ENCODE peak calls at places on chromosomes 2 and 18, in eight cellular contexts. One of them, this sample, is unnamed. For H3K36me3, the result is how much of the 10 kb centered on the place peaks cover.

GRCh38 chr2:9982248-9982647 is 30.8 kb downstream of the GRHL1 start:
- DNase-seq in uterus: peak
- DNase-seq in psoas muscle: no peak
- DNase-seq in thoracic aorta: no peak
- DNase-seq in fibroblast of lung: peak
- DNase-seq in heart right ventricle: no peak
- DNase-seq in Panc1: no peak
- DNase-seq in pancreas: no peak
- DNase-seq in this sample: no peak

GRCh38 chr2:105937498-105937897 is 192.8 kb downstream of the NCK2 start:
- DNase-seq in Panc1: no peak
- DNase-seq in psoas muscle: no peak
- DNase-seq in thoracic aorta: no peak
- DNase-seq in pancreas: peak
- DNase-seq in heart right ventricle: no peak
- DNase-seq in uterus: no peak
- DNase-seq in fibroblast of lung: no peak
- DNase-seq in this sample: no peak

GRCh38 chr2:170086117-170086688 is 91.7 kb upstream of the MYO3B start:
- DNase-seq in uterus: no peak
- DNase-seq in fibroblast of lung: no peak
- DNase-seq in pancreas: no peak
- DNase-seq in psoas muscle: no peak
- DNase-seq in thoracic aorta: no peak
- DNase-seq in Panc1: no peak
- DNase-seq in heart right ventricle: no peak
- DNase-seq in this sample: no peak

GRCh38 chr2:205903549-205904129 is 182.3 kb downstream of the INO80D start:
- DNase-seq in heart right ventricle: no peak
- DNase-seq in pancreas: peak
- DNase-seq in thoracic aorta: no peak
- DNase-seq in uterus: no peak
- DNase-seq in Panc1: no peak
- DNase-seq in fibroblast of lung: no peak
- DNase-seq in psoas muscle: no peak
- DNase-seq in this sample: no peak

GRCh38 chr2:99597616-99598015 is 107.8 kb upstream of the REV1 start:
- DNase-seq in thoracic aorta: no peak
- DNase-seq in fibroblast of lung: peak
- DNase-seq in pancreas: no peak
- DNase-seq in psoas muscle: no peak
- DNase-seq in heart right ventricle: no peak
- DNase-seq in Panc1: no peak
- DNase-seq in uterus: no peak
- DNase-seq in this sample: no peak

GRCh38 chr18:2847341-2848144 is 737 bp downstream of the EMILIN2 start:
- DNase-seq in psoas muscle: peak
- DNase-seq in Panc1: no peak
- DNase-seq in uterus: peak
- DNase-seq in thoracic aorta: no peak
- DNase-seq in heart right ventricle: peak
- DNase-seq in fibroblast of lung: peak
- DNase-seq in pancreas: no peak
- DNase-seq in this sample: peak

GRCh38 chr2:96815326-96816126 is 542 bp upstream of the CNNM3 start:
- DNase-seq in fibroblast of lung: peak
- DNase-seq in pancreas: no peak
- DNase-seq in psoas muscle: no peak
- DNase-seq in Panc1: no peak
- DNase-seq in thoracic aorta: no peak
- DNase-seq in heart right ventricle: no peak
- DNase-seq in uterus: no peak
- DNase-seq in this sample: no peak

GRCh38 chr2:126774761-126775160 is 118.8 kb downstream of the GYPC start:
- DNase-seq in fibroblast of lung: no peak
- DNase-seq in Panc1: no peak
- DNase-seq in heart right ventricle: no peak
- DNase-seq in uterus: no peak
- DNase-seq in pancreas: no peak
- DNase-seq in thoracic aorta: no peak
- DNase-seq in psoas muscle: no peak
- DNase-seq in this sample: no peak

GRCh38 chr2:149924028-149924427 is 336.5 kb upstream of the MMADHC start:
- DNase-seq in heart right ventricle: no peak
- DNase-seq in fibroblast of lung: peak
- DNase-seq in pancreas: no peak
- DNase-seq in psoas muscle: no peak
- DNase-seq in Panc1: no peak
- DNase-seq in uterus: no peak
- DNase-seq in thoracic aorta: no peak
- DNase-seq in this sample: no peak

GRCh38 chr18:27546991-27547390 is 361.9 kb upstream of the CHST9 start:
- DNase-seq in Panc1: no peak
- DNase-seq in fibroblast of lung: no peak
- DNase-seq in heart right ventricle: no peak
- DNase-seq in uterus: no peak
- DNase-seq in pancreas: no peak
- DNase-seq in psoas muscle: no peak
- DNase-seq in thoracic aorta: no peak
- DNase-seq in this sample: no peak

GRCh38 chr2:173881886-173882285 is 83.3 kb downstream of the SP3 start:
- DNase-seq in heart right ventricle: no peak
- DNase-seq in thoracic aorta: no peak
- DNase-seq in pancreas: no peak
- DNase-seq in psoas muscle: no peak
- DNase-seq in fibroblast of lung: peak
- DNase-seq in Panc1: no peak
- DNase-seq in uterus: no peak
- DNase-seq in this sample: no peak

GRCh38 chr2:49643149-49643548 is 488.8 kb upstream of the FSHR start:
- DNase-seq in fibroblast of lung: no peak
- DNase-seq in pancreas: no peak
- DNase-seq in uterus: no peak
- DNase-seq in thoracic aorta: no peak
- DNase-seq in heart right ventricle: no peak
- DNase-seq in psoas muscle: no peak
- DNase-seq in Panc1: no peak
- DNase-seq in this sample: no peak

GRCh38 chr2:30109856-30110255 is 37.0 kb upstream of the YPEL5 start:
- DNase-seq in Panc1: no peak
- DNase-seq in thoracic aorta: no peak
- DNase-seq in pancreas: no peak
- DNase-seq in psoas muscle: no peak
- DNase-seq in heart right ventricle: no peak
- DNase-seq in fibroblast of lung: no peak
- DNase-seq in uterus: no peak
- DNase-seq in this sample: no peak

GRCh38 chr2:36500072-36500471 is 97.9 kb downstream of the FEZ2 start:
- DNase-seq in Panc1: no peak
- DNase-seq in uterus: no peak
- DNase-seq in psoas muscle: no peak
- DNase-seq in fibroblast of lung: no peak
- DNase-seq in pancreas: no peak
- DNase-seq in heart right ventricle: no peak
- DNase-seq in thoracic aorta: no peak
- DNase-seq in this sample: no peak

GRCh38 chr2:36507408-36507812 is 90.6 kb downstream of the FEZ2 start:
- DNase-seq in heart right ventricle: no peak
- DNase-seq in Panc1: peak
- DNase-seq in psoas muscle: no peak
- DNase-seq in uterus: peak
- DNase-seq in fibroblast of lung: peak
- DNase-seq in pancreas: no peak
- DNase-seq in thoracic aorta: no peak
- DNase-seq in this sample: no peak

GRCh38 chr2:36497570-36498163 is 100.3 kb downstream of the FEZ2 start:
- DNase-seq in heart right ventricle: no peak
- DNase-seq in psoas muscle: no peak
- DNase-seq in pancreas: no peak
- DNase-seq in Panc1: no peak
- DNase-seq in thoracic aorta: no peak
- DNase-seq in uterus: no peak
- DNase-seq in fibroblast of lung: no peak
- DNase-seq in this sample: no peak

GRCh38 chr2:36499128-36499820 is 98.7 kb downstream of the FEZ2 start:
- DNase-seq in Panc1: no peak
- DNase-seq in heart right ventricle: no peak
- DNase-seq in thoracic aorta: no peak
- DNase-seq in uterus: no peak
- DNase-seq in fibroblast of lung: no peak
- DNase-seq in psoas muscle: no peak
- DNase-seq in pancreas: no peak
- DNase-seq in this sample: no peak

DNA sequence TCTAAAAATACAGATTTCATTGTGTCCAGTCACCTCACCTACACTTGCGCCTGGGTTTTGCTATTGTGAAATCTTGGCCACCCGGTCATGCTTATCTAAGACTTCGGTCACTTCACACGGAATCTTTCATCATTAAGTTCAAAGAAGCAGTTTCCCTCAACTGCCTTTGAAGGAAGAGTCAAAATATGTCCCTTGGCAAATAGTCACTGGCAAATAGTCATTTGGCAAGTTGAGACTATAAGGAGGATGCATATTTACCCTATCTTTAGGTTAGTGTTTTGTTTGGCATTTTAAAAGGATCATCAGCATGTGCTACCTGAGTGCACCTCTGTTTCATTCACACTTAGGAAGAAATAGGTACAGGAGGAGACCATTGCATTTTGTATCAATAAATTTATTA is 95.9 kb downstream of the FEZ2 start:
- DNase-seq in uterus: no peak
- DNase-seq in pancreas: no peak
- DNase-seq in thoracic aorta: no peak
- DNase-seq in fibroblast of lung: peak
- DNase-seq in heart right ventricle: no peak
- DNase-seq in Panc1: no peak
- DNase-seq in psoas muscle: no peak
- DNase-seq in this sample: no peak
- H3K36me3 ChIP-seq in uterus: under half
- H3K36me3 ChIP-seq in pancreas: under half
- H3K36me3 ChIP-seq in thoracic aorta: under half
- H3K36me3 ChIP-seq in fibroblast of lung: under half
- H3K36me3 ChIP-seq in heart right ventricle: under half
- H3K36me3 ChIP-seq in Panc1: half or more
- H3K36me3 ChIP-seq in psoas muscle: under half
- H3K36me3 ChIP-seq in this sample: half or more

GRCh38 chr2:221455214-221455613 is 116.9 kb downstream of the EPHA4 start:
- DNase-seq in heart right ventricle: no peak
- DNase-seq in Panc1: no peak
- DNase-seq in thoracic aorta: no peak
- DNase-seq in fibroblast of lung: no peak
- DNase-seq in uterus: peak
- DNase-seq in psoas muscle: no peak
- DNase-seq in pancreas: no peak
- DNase-seq in this sample: no peak

GRCh38 chr2:221458588-221458987 is 113.5 kb downstream of the EPHA4 start:
- DNase-seq in pancreas: no peak
- DNase-seq in heart right ventricle: no peak
- DNase-seq in psoas muscle: no peak
- DNase-seq in Panc1: no peak
- DNase-seq in uterus: no peak
- DNase-seq in fibroblast of lung: no peak
- DNase-seq in thoracic aorta: no peak
- DNase-seq in this sample: no peak

GRCh38 chr2:221450280-221450679 is 121.8 kb downstream of the EPHA4 start:
- DNase-seq in Panc1: no peak
- DNase-seq in pancreas: no peak
- DNase-seq in thoracic aorta: no peak
- DNase-seq in uterus: no peak
- DNase-seq in psoas muscle: no peak
- DNase-seq in heart right ventricle: no peak
- DNase-seq in fibroblast of lung: no peak
- DNase-seq in this sample: no peak

GRCh38 chr2:221451836-221452774 is 120.0 kb downstream of the EPHA4 start:
- DNase-seq in heart right ventricle: no peak
- DNase-seq in thoracic aorta: no peak
- DNase-seq in fibroblast of lung: no peak
- DNase-seq in Panc1: no peak
- DNase-seq in uterus: no peak
- DNase-seq in psoas muscle: no peak
- DNase-seq in pancreas: no peak
- DNase-seq in this sample: no peak

GRCh38 chr2:221454459-221455105 is 117.5 kb downstream of the EPHA4 start:
- DNase-seq in thoracic aorta: no peak
- DNase-seq in fibroblast of lung: no peak
- DNase-seq in pancreas: no peak
- DNase-seq in psoas muscle: no peak
- DNase-seq in uterus: no peak
- DNase-seq in heart right ventricle: no peak
- DNase-seq in Panc1: no peak
- DNase-seq in this sample: no peak
- H3K36me3 ChIP-seq in thoracic aorta: under half
- H3K36me3 ChIP-seq in fibroblast of lung: under half
- H3K36me3 ChIP-seq in pancreas: under half
- H3K36me3 ChIP-seq in psoas muscle: under half
- H3K36me3 ChIP-seq in uterus: under half
- H3K36me3 ChIP-seq in heart right ventricle: under half
- H3K36me3 ChIP-seq in Panc1: under half
- H3K36me3 ChIP-seq in this sample: under half

GRCh38 chr2:73386894-73387636 is 1.4 kb downstream of the ALMS1 start:
- DNase-seq in fibroblast of lung: no peak
- DNase-seq in pancreas: no peak
- DNase-seq in Panc1: no peak
- DNase-seq in thoracic aorta: no peak
- DNase-seq in heart right ventricle: no peak
- DNase-seq in psoas muscle: no peak
- DNase-seq in uterus: no peak
- DNase-seq in this sample: no peak
- H3K36me3 ChIP-seq in fibroblast of lung: under half
- H3K36me3 ChIP-seq in pancreas: under half
- H3K36me3 ChIP-seq in Panc1: under half
- H3K36me3 ChIP-seq in thoracic aorta: under half
- H3K36me3 ChIP-seq in heart right ventricle: under half
- H3K36me3 ChIP-seq in psoas muscle: under half
- H3K36me3 ChIP-seq in uterus: under half
- H3K36me3 ChIP-seq in this sample: under half

GRCh38 chr2:86087936-86088850 is 17.5 kb downstream of the POLR1A start:
- DNase-seq in heart right ventricle: no peak
- DNase-seq in uterus: no peak
- DNase-seq in Panc1: no peak
- DNase-seq in psoas muscle: no peak
- DNase-seq in pancreas: no peak
- DNase-seq in fibroblast of lung: no peak
- DNase-seq in thoracic aorta: no peak
- DNase-seq in this sample: no peak

GRCh38 chr2:86079981-86080911 is 25.4 kb downstream of the POLR1A start:
- DNase-seq in psoas muscle: peak
- DNase-seq in Panc1: peak
- DNase-seq in pancreas: peak
- DNase-seq in fibroblast of lung: peak
- DNase-seq in heart right ventricle: peak
- DNase-seq in thoracic aorta: peak
- DNase-seq in uterus: peak
- DNase-seq in this sample: peak

GRCh38 chr2:86078801-86079545 is 26.7 kb downstream of the POLR1A start:
- DNase-seq in fibroblast of lung: peak
- DNase-seq in thoracic aorta: no peak
- DNase-seq in pancreas: peak
- DNase-seq in heart right ventricle: no peak
- DNase-seq in psoas muscle: no peak
- DNase-seq in Panc1: no peak
- DNase-seq in uterus: peak
- DNase-seq in this sample: no peak

GRCh38 chr2:86081724-86082123 is 24.0 kb downstream of the POLR1A start:
- DNase-seq in thoracic aorta: no peak
- DNase-seq in uterus: no peak
- DNase-seq in Panc1: no peak
- DNase-seq in pancreas: no peak
- DNase-seq in heart right ventricle: no peak
- DNase-seq in psoas muscle: no peak
- DNase-seq in fibroblast of lung: no peak
- DNase-seq in this sample: no peak

GRCh38 chr2:86082768-86083167 is 22.9 kb downstream of the POLR1A start:
- DNase-seq in pancreas: no peak
- DNase-seq in fibroblast of lung: no peak
- DNase-seq in thoracic aorta: no peak
- DNase-seq in psoas muscle: no peak
- DNase-seq in heart right ventricle: no peak
- DNase-seq in Panc1: no peak
- DNase-seq in uterus: no peak
- DNase-seq in this sample: no peak
- H3K36me3 ChIP-seq in pancreas: under half
- H3K36me3 ChIP-seq in fibroblast of lung: under half
- H3K36me3 ChIP-seq in thoracic aorta: under half
- H3K36me3 ChIP-seq in psoas muscle: under half
- H3K36me3 ChIP-seq in heart right ventricle: half or more
- H3K36me3 ChIP-seq in Panc1: under half
- H3K36me3 ChIP-seq in uterus: under half
- H3K36me3 ChIP-seq in this sample: half or more